ENCODE peak calls at places on chromosome 19, in nine cellular contexts. O is HCT116, J is cardiac muscle cell, D is fibroblast of mammary gland, L is uterus, B is body of pancreas, I is GM06990, N is fibroblast of lung, M is thoracic aorta. Y is an unnamed sample.

GRCh38 chr19:33373701-33374405 is at the start of gene CEBPG:
- DNase-seq in L (peak; percentile 48), I (no peak), J (peak; percentile 82), D (peak; percentile 30), O (no peak), M (no peak), N (peak; percentile 72), B (peak; percentile 65), Y (peak; percentile 77)

GRCh38 chr19:4049432-4049831 is 17.3 kb downstream of the ZBTB7A start:
- DNase-seq in L (no peak), M (no peak), O (no peak), J (peak; percentile 44), D (no peak), N (no peak), B (no peak), I (no peak), Y (no peak)

GRCh38 chr19:10290876-10291553 is 1.3 kb downstream of the ICAM5 start:
- DNase-seq in I (peak; percentile 69), D (no peak), N (peak; percentile 40), L (peak; percentile 36), O (peak; percentile 50), M (no peak), J (peak; percentile 61), B (no peak), Y (peak; percentile 41)

GRCh38 chr19:42126565-42126964 is 5.7 kb downstream of the POU2F2 start:
- DNase-seq in O (no peak), B (no peak), N (no peak), I (peak; percentile 53), L (no peak), J (no peak), D (no peak), M (no peak), Y (no peak)

GRCh38 chr19:47026889-47027288 is 7.3 kb downstream of the NPAS1 start:
- DNase-seq in I (no peak), J (no peak), D (no peak), L (no peak), M (no peak), O (no peak), B (no peak), N (no peak), Y (no peak)

GRCh38 chr19:35731353-35731752 is 10.9 kb downstream of the IGFLR1 start:
- DNase-seq in M (no peak), L (no peak), D (no peak), I (no peak), N (no peak), B (no peak), J (no peak), O (no peak), Y (no peak)

GRCh38 chr19:47707135-47707925 is 5.9 kb upstream of the EHD2 start:
- DNase-seq in L (peak; percentile 74), I (peak; percentile 64), O (peak; percentile 81), J (peak; percentile 80), M (no peak), D (peak; percentile 82), B (peak; percentile 79), N (peak; percentile 76), Y (peak; percentile 68)

GRCh38 chr19:30064776-30065494 is 122.9 kb downstream of the URI1 start:
- DNase-seq in L (no peak), O (no peak), B (no peak), N (no peak), I (no peak), J (no peak), M (no peak), D (no peak), Y (no peak)

GRCh38 chr19:18634612-18635290 is 2.1 kb upstream of the KLHL26 start:
- DNase-seq in M (no peak), J (no peak), O (no peak), N (peak; percentile 76), B (no peak), L (no peak), I (no peak), D (no peak), Y (peak; percentile 53)

GRCh38 chr19:18635831-18636182 is 1.0 kb upstream of the KLHL26 start:
- DNase-seq in I (no peak), M (no peak), N (no peak), D (no peak), J (no peak), L (no peak), O (no peak), B (no peak), Y (no peak)

GRCh38 chr19:18637644-18638630 is 1.1 kb downstream of the KLHL26 start:
- DNase-seq in B (peak; percentile 79), O (peak; percentile 32), N (no peak), I (no peak), L (no peak), D (no peak), M (no peak), J (no peak), Y (no peak)

GRCh38 chr19:18636969-18637629 is at the start of gene KLHL26:
- DNase-seq in N (no peak), I (no peak), L (no peak), D (no peak), B (no peak), M (no peak), O (no peak), J (no peak), Y (no peak)

DNA sequence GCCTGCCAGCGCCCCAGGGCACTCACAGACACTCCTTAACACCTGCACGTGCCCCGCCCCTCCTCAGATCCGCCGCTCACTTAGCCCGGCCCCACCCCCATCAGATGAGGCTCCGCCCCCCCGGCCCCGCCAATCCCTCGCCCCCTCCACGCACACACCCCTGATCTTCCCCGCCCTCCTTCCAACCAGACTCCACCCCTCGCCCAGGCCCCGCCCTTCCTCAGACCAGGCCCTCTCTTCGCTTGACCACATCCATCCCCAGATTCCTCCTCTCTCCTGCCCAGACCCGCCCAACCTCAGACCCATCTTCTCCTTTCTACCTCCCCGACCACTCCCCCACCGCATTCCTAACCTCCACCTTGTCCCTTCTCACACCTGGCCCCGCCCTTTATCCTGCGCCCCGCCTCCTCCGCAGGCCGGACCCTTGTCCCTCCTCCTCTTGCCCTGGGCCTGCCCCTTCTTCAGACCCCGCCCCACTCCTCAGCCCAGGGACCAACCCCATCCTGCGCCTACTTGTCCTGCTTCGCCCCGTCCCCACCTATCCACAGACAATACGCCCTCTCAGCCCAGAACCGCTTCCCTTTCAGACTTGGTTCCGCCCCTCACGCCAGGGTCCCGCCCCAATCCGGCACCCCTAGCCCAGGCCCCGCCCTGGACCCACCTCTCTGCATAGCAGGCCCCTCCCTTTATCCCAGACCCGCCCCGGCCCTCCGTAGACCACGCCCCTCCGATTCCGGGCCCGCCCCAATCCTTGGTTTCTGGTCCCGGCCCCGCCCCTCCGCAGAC is 452 bp upstream of the KLHL26 start:
- DNase-seq in N (peak; percentile 94), M (peak; percentile 95), J (peak; percentile 98), L (peak; percentile 99), I (peak; percentile 91), B (peak; percentile 99), D (peak; percentile 90), O (peak; percentile 87), Y (peak; percentile 91)
- H3K4me3 ChIP-seq in N (peak overlapping the region; percentile 93), M (peak overlapping the region; percentile 95), J (peak overlapping the region; percentile 53), L (peak overlapping the region; percentile 61), I (peak overlapping the region; percentile 98), B (no peak overlapping the region), D (peak overlapping the region; percentile 67), O (peak overlapping the region; percentile 92), Y (peak overlapping the region; percentile 83)

DNA sequence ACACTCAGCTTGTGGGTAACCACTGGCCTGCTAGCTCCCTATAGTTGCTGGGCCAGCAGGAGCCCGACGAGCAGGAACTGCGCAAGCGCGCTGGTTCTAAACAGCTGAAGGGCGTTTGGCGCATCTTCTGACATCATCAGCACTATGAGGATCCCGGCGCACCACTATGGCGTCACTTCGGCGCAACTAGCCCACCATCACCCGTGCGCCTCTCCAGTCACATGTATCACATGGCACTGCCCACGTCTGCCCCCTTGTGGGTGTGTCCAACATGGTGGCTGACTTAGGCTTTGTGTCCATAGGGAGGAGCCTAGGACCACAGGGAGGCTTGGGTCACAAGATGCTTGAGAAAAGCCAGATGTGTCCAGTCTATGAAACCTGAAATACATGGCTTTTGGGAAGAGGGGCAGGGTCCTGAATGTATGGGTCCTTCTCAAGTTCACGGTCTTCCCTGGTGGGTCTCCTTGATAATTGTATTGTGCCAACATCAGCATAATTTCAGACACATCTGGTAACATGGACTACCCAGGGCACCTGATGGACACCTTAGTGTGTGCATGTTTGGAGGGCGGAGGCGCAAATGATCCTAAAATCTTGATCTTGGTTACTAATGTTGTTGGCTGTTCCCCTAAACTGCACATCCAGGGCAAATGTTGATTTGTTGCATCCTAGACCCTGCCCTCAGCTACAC is 18.0 kb downstream of the KLK4 start:
- DNase-seq in O (peak; percentile 33), L (no peak), M (no peak), N (no peak), I (no peak), J (no peak), D (peak; percentile 5), B (peak; percentile 15), Y (no peak)
- TF ChIP-seq CTCF in O (peak; percentile 36), L (no peak), M (no peak), N (no peak), I (peak; percentile 20), J (no peak), D (no peak), B (no peak), Y (no peak)

GRCh38 chr19:13817615-13818371 is 22.6 kb downstream of the ZSWIM4 start:
- DNase-seq in M (no peak), O (no peak), I (peak; percentile 81), B (peak; percentile 86), J (peak; percentile 82), L (no peak), N (no peak), D (no peak), Y (no peak)
- H3K4me3 ChIP-seq in M (no peak overlapping the region), O (no peak overlapping the region), I (no peak overlapping the region), B (no peak overlapping the region), J (peak overlapping the region; percentile 7), L (no peak overlapping the region), N (no peak overlapping the region), D (no peak overlapping the region), Y (no peak overlapping the region)

GRCh38 chr19:49450405-49450804 is 1.2 kb downstream of the PIH1D1 start:
- DNase-seq in O (no peak), N (no peak), J (no peak), M (no peak), I (no peak), B (no peak), L (no peak), D (no peak), Y (no peak)

GRCh38 chr19:49453013-49453756 is at the start of gene ALDH16A1:
- DNase-seq in M (peak; percentile 97), B (peak; percentile 98), L (peak; percentile 98), I (peak; percentile 99), J (peak; percentile 99), N (peak; percentile 98), D (peak; percentile 96), O (peak; percentile 94), Y (peak; percentile 97)

GRCh38 chr19:49448432-49448786 is 3.2 kb downstream of the PIH1D1 start:
- DNase-seq in M (no peak), B (no peak), I (no peak), N (no peak), L (no peak), O (no peak), J (no peak), D (no peak), Y (no peak)

GRCh38 chr19:49453757-49454248 is 778 bp downstream of the ALDH16A1 start:
- DNase-seq in L (no peak), N (no peak), D (no peak), M (no peak), I (no peak), J (no peak), O (no peak), B (no peak), Y (no peak)

DNA sequence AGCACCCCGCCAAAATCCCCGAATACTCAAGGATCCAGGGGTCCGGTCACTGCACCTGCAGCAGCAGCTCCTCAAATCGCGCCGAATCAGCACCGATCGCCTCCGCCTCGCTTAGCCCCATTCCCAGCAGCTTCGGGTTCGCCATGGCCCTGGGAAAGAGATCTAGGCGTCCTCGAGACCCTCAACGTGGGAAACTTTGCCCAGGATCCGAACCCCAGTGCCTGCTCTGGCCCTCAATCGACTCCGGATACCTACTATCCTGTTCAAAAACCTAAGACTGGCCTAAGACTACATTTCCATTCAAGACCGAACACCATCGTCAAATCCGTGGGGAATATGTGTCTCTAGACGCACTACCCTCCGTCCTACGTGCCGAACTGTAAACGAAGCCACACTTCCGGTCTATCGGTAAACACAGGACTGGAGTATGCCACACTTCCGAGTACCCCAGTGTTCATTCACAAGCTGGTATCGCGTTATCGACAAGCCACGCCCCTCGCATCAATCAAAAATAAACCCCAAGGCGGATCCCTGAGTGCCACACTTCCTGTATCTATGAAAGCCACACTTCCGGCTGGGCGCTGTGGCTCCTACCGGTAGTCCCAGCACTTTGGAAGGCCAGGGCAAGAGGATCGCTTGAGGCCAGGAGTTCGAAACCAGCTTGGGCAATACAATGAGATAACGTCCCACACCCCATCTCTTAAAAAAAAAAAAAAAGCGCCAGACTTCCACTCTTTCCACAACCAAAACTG is at the start of gene PIH1D1:
- DNase-seq in O (peak; percentile 99), B (peak; percentile 98), I (peak; percentile 81), M (peak; percentile 99), N (peak; percentile 99), D (peak; percentile 99), J (peak; percentile 98), L (peak; percentile 99), Y (peak; percentile 99)
- TF ChIP-seq CTCF in O (no peak), B (peak; percentile 19), I (no peak), M (no peak), N (peak; percentile 33), D (peak; percentile 9), J (peak; percentile 24), L (no peak), Y (peak; percentile 40)